ENCODE peak calls at places on chromosomes 16 and 17, in eight cellular contexts. One of them, this sample, is unnamed.

GRCh38 chr17:77372444-77373297 is 231.9 kb downstream of the SEC14L1 start:
- DNase-seq in MM.1S: peak
- DNase-seq in NCI-H1436 treated with DMSO at 0.1 percent for 48 hours: no peak
- DNase-seq in hippocampal formation: no peak
- DNase-seq in activated CD4-positive, alpha-beta memory T cell treated with anti-CD3 and anti-CD28 coated beads, Interleukin-2, amount 10 ng/mL, durations not matched to agents 7 days and 5 days: peak
- DNase-seq in NCI-H1417: peak
- DNase-seq in T-helper 17 cell: peak
- DNase-seq in breast epithelium: no peak
- DNase-seq in this sample: peak

GRCh38 chr17:30236807-30237206 is 1.3 kb upstream of the SLC6A4 start:
- DNase-seq in breast epithelium: no peak
- DNase-seq in NCI-H1417: peak
- DNase-seq in hippocampal formation: peak
- DNase-seq in activated CD4-positive, alpha-beta memory T cell treated with anti-CD3 and anti-CD28 coated beads, Interleukin-2, amount 10 ng/mL, durations not matched to agents 7 days and 5 days: no peak
- DNase-seq in NCI-H1436 treated with DMSO at 0.1 percent for 48 hours: no peak
- DNase-seq in MM.1S: no peak
- DNase-seq in T-helper 17 cell: no peak
- DNase-seq in this sample: peak

GRCh38 chr17:17348872-17349723 is 45.9 kb downstream of the NT5M start:
- DNase-seq in T-helper 17 cell: no peak
- DNase-seq in hippocampal formation: no peak
- DNase-seq in breast epithelium: peak
- DNase-seq in MM.1S: no peak
- DNase-seq in NCI-H1436 treated with DMSO at 0.1 percent for 48 hours: no peak
- DNase-seq in NCI-H1417: peak
- DNase-seq in activated CD4-positive, alpha-beta memory T cell treated with anti-CD3 and anti-CD28 coated beads, Interleukin-2, amount 10 ng/mL, durations not matched to agents 7 days and 5 days: no peak
- DNase-seq in this sample: no peak

GRCh38 chr17:77842148-77842905 is 116.2 kb upstream of the TNRC6C start:
- DNase-seq in activated CD4-positive, alpha-beta memory T cell treated with anti-CD3 and anti-CD28 coated beads, Interleukin-2, amount 10 ng/mL, durations not matched to agents 7 days and 5 days: no peak
- DNase-seq in T-helper 17 cell: no peak
- DNase-seq in NCI-H1436 treated with DMSO at 0.1 percent for 48 hours: no peak
- DNase-seq in hippocampal formation: no peak
- DNase-seq in breast epithelium: no peak
- DNase-seq in NCI-H1417: peak
- DNase-seq in MM.1S: no peak
- DNase-seq in this sample: no peak

GRCh38 chr17:55601874-55602364 is 90.7 kb upstream of the SMIM36 start:
- DNase-seq in NCI-H1436 treated with DMSO at 0.1 percent for 48 hours: no peak
- DNase-seq in hippocampal formation: no peak
- DNase-seq in activated CD4-positive, alpha-beta memory T cell treated with anti-CD3 and anti-CD28 coated beads, Interleukin-2, amount 10 ng/mL, durations not matched to agents 7 days and 5 days: no peak
- DNase-seq in MM.1S: peak
- DNase-seq in breast epithelium: no peak
- DNase-seq in NCI-H1417: peak
- DNase-seq in T-helper 17 cell: peak
- DNase-seq in this sample: no peak

GRCh38 chr17:2085648-2085949 is 30.7 kb downstream of the HIC1 start:
- DNase-seq in T-helper 17 cell: no peak
- DNase-seq in breast epithelium: no peak
- DNase-seq in NCI-H1436 treated with DMSO at 0.1 percent for 48 hours: no peak
- DNase-seq in hippocampal formation: no peak
- DNase-seq in activated CD4-positive, alpha-beta memory T cell treated with anti-CD3 and anti-CD28 coated beads, Interleukin-2, amount 10 ng/mL, durations not matched to agents 7 days and 5 days: no peak
- DNase-seq in NCI-H1417: no peak
- DNase-seq in MM.1S: no peak
- DNase-seq in this sample: no peak

GRCh38 chr16:48126801-48127644 is 28.8 kb downstream of the ABCC12 start:
- DNase-seq in hippocampal formation: no peak
- DNase-seq in NCI-H1436 treated with DMSO at 0.1 percent for 48 hours: peak
- DNase-seq in T-helper 17 cell: no peak
- DNase-seq in NCI-H1417: peak
- DNase-seq in activated CD4-positive, alpha-beta memory T cell treated with anti-CD3 and anti-CD28 coated beads, Interleukin-2, amount 10 ng/mL, durations not matched to agents 7 days and 5 days: no peak
- DNase-seq in MM.1S: no peak
- DNase-seq in breast epithelium: no peak
- DNase-seq in this sample: no peak

GRCh38 chr17:49337900-49338299 is 24.1 kb downstream of the ZNF652 start:
- DNase-seq in NCI-H1417: no peak
- DNase-seq in NCI-H1436 treated with DMSO at 0.1 percent for 48 hours: no peak
- DNase-seq in hippocampal formation: no peak
- DNase-seq in breast epithelium: no peak
- DNase-seq in activated CD4-positive, alpha-beta memory T cell treated with anti-CD3 and anti-CD28 coated beads, Interleukin-2, amount 10 ng/mL, durations not matched to agents 7 days and 5 days: no peak
- DNase-seq in T-helper 17 cell: no peak
- DNase-seq in MM.1S: no peak
- DNase-seq in this sample: no peak

GRCh38 chr16:50282010-50282538 is 15.7 kb downstream of the ADCY7 start:
- DNase-seq in MM.1S: peak
- DNase-seq in breast epithelium: no peak
- DNase-seq in NCI-H1417: no peak
- DNase-seq in activated CD4-positive, alpha-beta memory T cell treated with anti-CD3 and anti-CD28 coated beads, Interleukin-2, amount 10 ng/mL, durations not matched to agents 7 days and 5 days: peak
- DNase-seq in hippocampal formation: peak
- DNase-seq in NCI-H1436 treated with DMSO at 0.1 percent for 48 hours: no peak
- DNase-seq in T-helper 17 cell: peak
- DNase-seq in this sample: no peak

GRCh38 chr16:28163699-28164584 is 47.8 kb downstream of the XPO6 start:
- DNase-seq in breast epithelium: no peak
- DNase-seq in NCI-H1436 treated with DMSO at 0.1 percent for 48 hours: no peak
- DNase-seq in NCI-H1417: no peak
- DNase-seq in T-helper 17 cell: no peak
- DNase-seq in activated CD4-positive, alpha-beta memory T cell treated with anti-CD3 and anti-CD28 coated beads, Interleukin-2, amount 10 ng/mL, durations not matched to agents 7 days and 5 days: no peak
- DNase-seq in hippocampal formation: no peak
- DNase-seq in MM.1S: no peak
- DNase-seq in this sample: no peak

GRCh38 chr16:78990309-78990701 is 610.2 kb downstream of the MAF start:
- DNase-seq in hippocampal formation: no peak
- DNase-seq in NCI-H1417: no peak
- DNase-seq in T-helper 17 cell: no peak
- DNase-seq in MM.1S: no peak
- DNase-seq in activated CD4-positive, alpha-beta memory T cell treated with anti-CD3 and anti-CD28 coated beads, Interleukin-2, amount 10 ng/mL, durations not matched to agents 7 days and 5 days: no peak
- DNase-seq in breast epithelium: no peak
- DNase-seq in NCI-H1436 treated with DMSO at 0.1 percent for 48 hours: no peak
- DNase-seq in this sample: no peak

GRCh38 chr16:81232740-81233367 is 5.6 kb upstream of the BCO1 start:
- DNase-seq in NCI-H1436 treated with DMSO at 0.1 percent for 48 hours: no peak
- DNase-seq in activated CD4-positive, alpha-beta memory T cell treated with anti-CD3 and anti-CD28 coated beads, Interleukin-2, amount 10 ng/mL, durations not matched to agents 7 days and 5 days: no peak
- DNase-seq in NCI-H1417: no peak
- DNase-seq in hippocampal formation: no peak
- DNase-seq in T-helper 17 cell: no peak
- DNase-seq in breast epithelium: no peak
- DNase-seq in MM.1S: no peak
- DNase-seq in this sample: no peak

GRCh38 chr17:64491034-64491860 is 5.6 kb downstream of the POLG2 start:
- DNase-seq in activated CD4-positive, alpha-beta memory T cell treated with anti-CD3 and anti-CD28 coated beads, Interleukin-2, amount 10 ng/mL, durations not matched to agents 7 days and 5 days: peak
- DNase-seq in NCI-H1417: peak
- DNase-seq in hippocampal formation: no peak
- DNase-seq in T-helper 17 cell: peak
- DNase-seq in breast epithelium: no peak
- DNase-seq in NCI-H1436 treated with DMSO at 0.1 percent for 48 hours: no peak
- DNase-seq in MM.1S: peak
- DNase-seq in this sample: no peak

GRCh38 chr17:80270104-80270503 is 9.5 kb downstream of the RNF213 start:
- DNase-seq in T-helper 17 cell: no peak
- DNase-seq in activated CD4-positive, alpha-beta memory T cell treated with anti-CD3 and anti-CD28 coated beads, Interleukin-2, amount 10 ng/mL, durations not matched to agents 7 days and 5 days: no peak
- DNase-seq in NCI-H1417: no peak
- DNase-seq in NCI-H1436 treated with DMSO at 0.1 percent for 48 hours: no peak
- DNase-seq in MM.1S: no peak
- DNase-seq in breast epithelium: no peak
- DNase-seq in hippocampal formation: peak
- DNase-seq in this sample: no peak

GRCh38 chr17:51640108-51640622 is 379.8 kb downstream of the UTP18 start:
- DNase-seq in activated CD4-positive, alpha-beta memory T cell treated with anti-CD3 and anti-CD28 coated beads, Interleukin-2, amount 10 ng/mL, durations not matched to agents 7 days and 5 days: peak
- DNase-seq in NCI-H1417: peak
- DNase-seq in MM.1S: no peak
- DNase-seq in T-helper 17 cell: no peak
- DNase-seq in hippocampal formation: no peak
- DNase-seq in NCI-H1436 treated with DMSO at 0.1 percent for 48 hours: no peak
- DNase-seq in breast epithelium: no peak
- DNase-seq in this sample: no peak

GRCh38 chr17:78351449-78352006 is 8.3 kb downstream of the SOCS3 start:
- DNase-seq in NCI-H1436 treated with DMSO at 0.1 percent for 48 hours: no peak
- DNase-seq in MM.1S: no peak
- DNase-seq in breast epithelium: peak
- DNase-seq in T-helper 17 cell: no peak
- DNase-seq in NCI-H1417: peak
- DNase-seq in activated CD4-positive, alpha-beta memory T cell treated with anti-CD3 and anti-CD28 coated beads, Interleukin-2, amount 10 ng/mL, durations not matched to agents 7 days and 5 days: no peak
- DNase-seq in hippocampal formation: peak
- DNase-seq in this sample: no peak

GRCh38 chr16:5383737-5384136 is 286.1 kb upstream of the EEF2KMT start:
- DNase-seq in T-helper 17 cell: no peak
- DNase-seq in breast epithelium: no peak
- DNase-seq in activated CD4-positive, alpha-beta memory T cell treated with anti-CD3 and anti-CD28 coated beads, Interleukin-2, amount 10 ng/mL, durations not matched to agents 7 days and 5 days: no peak
- DNase-seq in MM.1S: no peak
- DNase-seq in hippocampal formation: no peak
- DNase-seq in NCI-H1436 treated with DMSO at 0.1 percent for 48 hours: no peak
- DNase-seq in NCI-H1417: no peak
- DNase-seq in this sample: no peak

GRCh38 chr16:84498859-84499620 is 5.4 kb downstream of the MEAK7 start:
- DNase-seq in hippocampal formation: no peak
- DNase-seq in NCI-H1436 treated with DMSO at 0.1 percent for 48 hours: no peak
- DNase-seq in NCI-H1417: no peak
- DNase-seq in T-helper 17 cell: no peak
- DNase-seq in breast epithelium: no peak
- DNase-seq in activated CD4-positive, alpha-beta memory T cell treated with anti-CD3 and anti-CD28 coated beads, Interleukin-2, amount 10 ng/mL, durations not matched to agents 7 days and 5 days: no peak
- DNase-seq in MM.1S: no peak
- DNase-seq in this sample: no peak

GRCh38 chr16:66374176-66374575 is 7.7 kb downstream of the CDH5 start:
- DNase-seq in NCI-H1417: no peak
- DNase-seq in T-helper 17 cell: no peak
- DNase-seq in NCI-H1436 treated with DMSO at 0.1 percent for 48 hours: no peak
- DNase-seq in hippocampal formation: no peak
- DNase-seq in breast epithelium: no peak
- DNase-seq in activated CD4-positive, alpha-beta memory T cell treated with anti-CD3 and anti-CD28 coated beads, Interleukin-2, amount 10 ng/mL, durations not matched to agents 7 days and 5 days: no peak
- DNase-seq in MM.1S: no peak
- DNase-seq in this sample: no peak

GRCh38 chr16:1765826-1766225 is 5.5 kb downstream of the NME3 start:
- DNase-seq in MM.1S: no peak
- DNase-seq in NCI-H1417: no peak
- DNase-seq in T-helper 17 cell: no peak
- DNase-seq in hippocampal formation: no peak
- DNase-seq in activated CD4-positive, alpha-beta memory T cell treated with anti-CD3 and anti-CD28 coated beads, Interleukin-2, amount 10 ng/mL, durations not matched to agents 7 days and 5 days: no peak
- DNase-seq in NCI-H1436 treated with DMSO at 0.1 percent for 48 hours: no peak
- DNase-seq in breast epithelium: no peak
- DNase-seq in this sample: no peak

GRCh38 chr16:83059237-83059636 is 432.5 kb downstream of the CDH13 start:
- DNase-seq in activated CD4-positive, alpha-beta memory T cell treated with anti-CD3 and anti-CD28 coated beads, Interleukin-2, amount 10 ng/mL, durations not matched to agents 7 days and 5 days: no peak
- DNase-seq in NCI-H1417: no peak
- DNase-seq in MM.1S: no peak
- DNase-seq in T-helper 17 cell: no peak
- DNase-seq in NCI-H1436 treated with DMSO at 0.1 percent for 48 hours: no peak
- DNase-seq in hippocampal formation: no peak
- DNase-seq in breast epithelium: no peak
- DNase-seq in this sample: no peak

GRCh38 chr16:47196457-47196856 is 52.7 kb upstream of the NETO2 start:
- DNase-seq in NCI-H1417: peak
- DNase-seq in MM.1S: no peak
- DNase-seq in activated CD4-positive, alpha-beta memory T cell treated with anti-CD3 and anti-CD28 coated beads, Interleukin-2, amount 10 ng/mL, durations not matched to agents 7 days and 5 days: no peak
- DNase-seq in hippocampal formation: no peak
- DNase-seq in NCI-H1436 treated with DMSO at 0.1 percent for 48 hours: no peak
- DNase-seq in T-helper 17 cell: no peak
- DNase-seq in breast epithelium: no peak
- DNase-seq in this sample: no peak

GRCh38 chr16:27040671-27041070 is 26.1 kb upstream of the C16orf82 start:
- DNase-seq in NCI-H1417: no peak
- DNase-seq in activated CD4-positive, alpha-beta memory T cell treated with anti-CD3 and anti-CD28 coated beads, Interleukin-2, amount 10 ng/mL, durations not matched to agents 7 days and 5 days: no peak
- DNase-seq in T-helper 17 cell: no peak
- DNase-seq in MM.1S: no peak
- DNase-seq in breast epithelium: no peak
- DNase-seq in NCI-H1436 treated with DMSO at 0.1 percent for 48 hours: no peak
- DNase-seq in hippocampal formation: no peak
- DNase-seq in this sample: no peak

GRCh38 chr16:89116341-89117238 is 22.9 kb downstream of the ACSF3 start:
- DNase-seq in NCI-H1417: no peak
- DNase-seq in NCI-H1436 treated with DMSO at 0.1 percent for 48 hours: no peak
- DNase-seq in hippocampal formation: no peak
- DNase-seq in breast epithelium: no peak
- DNase-seq in activated CD4-positive, alpha-beta memory T cell treated with anti-CD3 and anti-CD28 coated beads, Interleukin-2, amount 10 ng/mL, durations not matched to agents 7 days and 5 days: no peak
- DNase-seq in MM.1S: no peak
- DNase-seq in T-helper 17 cell: no peak
- DNase-seq in this sample: no peak

GRCh38 chr16:85607331-85607765 is 5.8 kb upstream of the GSE1 start:
- DNase-seq in hippocampal formation: no peak
- DNase-seq in T-helper 17 cell: no peak
- DNase-seq in activated CD4-positive, alpha-beta memory T cell treated with anti-CD3 and anti-CD28 coated beads, Interleukin-2, amount 10 ng/mL, durations not matched to agents 7 days and 5 days: no peak
- DNase-seq in breast epithelium: no peak
- DNase-seq in MM.1S: no peak
- DNase-seq in NCI-H1417: peak
- DNase-seq in NCI-H1436 treated with DMSO at 0.1 percent for 48 hours: no peak
- DNase-seq in this sample: no peak

GRCh38 chr16:73048292-73049050 is 543 bp upstream of the ZFHX3 start:
- DNase-seq in NCI-H1417: peak
- DNase-seq in T-helper 17 cell: no peak
- DNase-seq in activated CD4-positive, alpha-beta memory T cell treated with anti-CD3 and anti-CD28 coated beads, Interleukin-2, amount 10 ng/mL, durations not matched to agents 7 days and 5 days: no peak
- DNase-seq in MM.1S: no peak
- DNase-seq in NCI-H1436 treated with DMSO at 0.1 percent for 48 hours: no peak
- DNase-seq in hippocampal formation: no peak
- DNase-seq in breast epithelium: no peak
- DNase-seq in this sample: no peak

GRCh38 chr17:48990882-48991357 is 6.3 kb upstream of the IGF2BP1 start:
- DNase-seq in T-helper 17 cell: no peak
- DNase-seq in MM.1S: no peak
- DNase-seq in hippocampal formation: no peak
- DNase-seq in activated CD4-positive, alpha-beta memory T cell treated with anti-CD3 and anti-CD28 coated beads, Interleukin-2, amount 10 ng/mL, durations not matched to agents 7 days and 5 days: no peak
- DNase-seq in NCI-H1436 treated with DMSO at 0.1 percent for 48 hours: no peak
- DNase-seq in NCI-H1417: no peak
- DNase-seq in breast epithelium: no peak
- DNase-seq in this sample: no peak

GRCh38 chr16:23807028-23807427 is 28.8 kb upstream of the PRKCB start:
- DNase-seq in MM.1S: no peak
- DNase-seq in hippocampal formation: peak
- DNase-seq in T-helper 17 cell: no peak
- DNase-seq in NCI-H1417: no peak
- DNase-seq in activated CD4-positive, alpha-beta memory T cell treated with anti-CD3 and anti-CD28 coated beads, Interleukin-2, amount 10 ng/mL, durations not matched to agents 7 days and 5 days: no peak
- DNase-seq in breast epithelium: no peak
- DNase-seq in NCI-H1436 treated with DMSO at 0.1 percent for 48 hours: no peak
- DNase-seq in this sample: no peak

GRCh38 chr17:75244133-75244866 is 17.1 kb downstream of the GGA3 start:
- DNase-seq in NCI-H1436 treated with DMSO at 0.1 percent for 48 hours: no peak
- DNase-seq in breast epithelium: no peak
- DNase-seq in T-helper 17 cell: no peak
- DNase-seq in MM.1S: no peak
- DNase-seq in NCI-H1417: no peak
- DNase-seq in hippocampal formation: no peak
- DNase-seq in activated CD4-positive, alpha-beta memory T cell treated with anti-CD3 and anti-CD28 coated beads, Interleukin-2, amount 10 ng/mL, durations not matched to agents 7 days and 5 days: no peak
- DNase-seq in this sample: no peak

GRCh38 chr16:57185446-57185944 is 344 bp downstream of the PSME3IP1 start:
- DNase-seq in breast epithelium: peak
- DNase-seq in activated CD4-positive, alpha-beta memory T cell treated with anti-CD3 and anti-CD28 coated beads, Interleukin-2, amount 10 ng/mL, durations not matched to agents 7 days and 5 days: no peak
- DNase-seq in T-helper 17 cell: peak
- DNase-seq in NCI-H1417: peak
- DNase-seq in NCI-H1436 treated with DMSO at 0.1 percent for 48 hours: no peak
- DNase-seq in hippocampal formation: no peak
- DNase-seq in MM.1S: no peak
- DNase-seq in this sample: no peak